ENCODE peak calls at places on chromosomes 6 and 20, in four cellular contexts. F is EH, U is NCI-H1417, J is NCI-H1436. Q is an unnamed sample.
A peak's percentile ranks its signal among the peaks of the same experiment; 100 is the strongest.

GRCh38 chr6:63094947-63095346 is 116.3 kb upstream of the FKBP1C start:
- DNase-seq in F (no peak), U (no peak), J (no peak), Q (no peak)

GRCh38 chr20:62405108-62405980 is 1.7 kb downstream of the CABLES2 start:
- DNase-seq in F (peak; percentile 46), U (no peak), J (no peak), Q (peak; percentile 35)

GRCh38 chr6:127907960-127908640 is 7.2 kb upstream of the THEMIS start:
- DNase-seq in F (no peak), U (no peak), J (no peak), Q (no peak)

GRCh38 chr20:33474963-33475362 is 14.9 kb upstream of the CBFA2T2 start:
- DNase-seq in U (peak; percentile 45), F (no peak), J (no peak), Q (no peak)

GRCh38 chr6:166439366-166440091 is 56.8 kb upstream of the MPC1 start:
- DNase-seq in F (no peak), J (no peak), U (no peak), Q (no peak)

GRCh38 chr6:40788661-40789111 is 201.5 kb upstream of the LRFN2 start:
- DNase-seq in J (no peak), F (peak; percentile 35), U (no peak), Q (no peak)

GRCh38 chr20:40687384-40688128 is 1.5 kb downstream of the MAFB start:
- DNase-seq in F (peak; percentile 6), U (peak; percentile 53), J (no peak), Q (peak; percentile 22)

GRCh38 chr20:50921783-50922501 is 9.3 kb downstream of the ADNP start:
- DNase-seq in F (no peak), J (no peak), U (no peak), Q (no peak)

GRCh38 chr6:111591370-111591900 is 14.2 kb downstream of the TRAF3IP2 start:
- DNase-seq in F (peak; percentile 100), J (no peak), U (peak; percentile 47), Q (peak; percentile 98)

GRCh38 chr20:40966103-40966502 is 62.5 kb upstream of the TOP1 start:
- DNase-seq in U (no peak), J (peak; percentile 10), F (no peak), Q (no peak)

GRCh38 chr6:141252828-141253608 is 879.7 kb upstream of the GJE1 start:
- DNase-seq in F (peak; percentile 19), U (no peak), J (no peak), Q (no peak)

GRCh38 chr6:1553562-1554088 is 56.1 kb upstream of the FOXC1 start:
- DNase-seq in J (no peak), F (peak; percentile 9), U (no peak), Q (peak; percentile 38)

GRCh38 chr20:22819784-22820183 is 215.3 kb upstream of the SSTR4 start:
- DNase-seq in U (no peak), J (no peak), F (no peak), Q (no peak)

GRCh38 chr6:9563996-9564395 is 850.9 kb downstream of the TFAP2A start:
- DNase-seq in U (no peak), F (peak; percentile 62), J (no peak), Q (no peak)

GRCh38 chr6:39227476-39227875 is 1.8 kb downstream of the KCNK5 start:
- DNase-seq in J (no peak), F (no peak), U (no peak), Q (no peak)

GRCh38 chr6:107308676-107309075 is 150.7 kb downstream of the PDSS2 start:
- DNase-seq in F (no peak), U (peak; percentile 23), J (no peak), Q (no peak)

GRCh38 chr6:40349566-40350192 is 237.5 kb downstream of the LRFN2 start:
- DNase-seq in F (no peak), U (no peak), J (no peak), Q (no peak)

GRCh38 chr6:142381845-142382378 is 80.1 kb downstream of the ADGRG6 start:
- DNase-seq in J (no peak), F (peak; percentile 30), U (no peak), Q (no peak)

GRCh38 chr20:33674294-33675126 is at the start of gene NECAB3:
- DNase-seq in U (peak; percentile 86), J (peak; percentile 70), F (peak; percentile 80), Q (peak; percentile 83)

GRCh38 chr6:146850238-146850896 is 251.6 kb downstream of the ADGB start:
- DNase-seq in F (peak; percentile 73), J (no peak), U (no peak), Q (peak; percentile 82)

GRCh38 chr20:8082025-8082424 is 50.0 kb upstream of the PLCB1 start:
- DNase-seq in J (no peak), U (no peak), F (peak; percentile 20), Q (no peak)

GRCh38 chr6:137259349-137259748 is 40.2 kb upstream of the IFNGR1 start:
- DNase-seq in J (no peak), U (no peak), F (peak; percentile 25), Q (peak; percentile 25)

GRCh38 chr6:26028753-26029569 is 58.3 kb upstream of the HFE start:
- DNase-seq in J (no peak), F (no peak), U (peak; percentile 35), Q (peak; percentile 63)

GRCh38 chr6:121838842-121839241 is 403.4 kb downstream of the GJA1 start:
- DNase-seq in F (peak; percentile 64), U (no peak), J (no peak), Q (peak; percentile 90)

GRCh38 chr6:53280207-53280606 is 68.5 kb downstream of the ELOVL5 start:
- DNase-seq in J (no peak), U (no peak), F (no peak), Q (no peak)

GRCh38 chr20:52379723-52380336 is 188.3 kb upstream of the ZFP64 start:
- DNase-seq in J (no peak), F (peak; percentile 4), U (peak; percentile 22), Q (peak; percentile 18)